ENCODE peak calls at places on chromosomes 7 and 10, in six cellular contexts. One of them, this sample, is unnamed.

GRCh38 chr7:24862461-24862860 is 105.2 kb upstream of the GSDME start:
- DNase-seq in left ventricle myocardium inferior: no peak
- DNase-seq in AML-193: no peak
- DNase-seq in NCI-H460: no peak
- DNase-seq in RWPE1: no peak
- DNase-seq in CD8-positive, alpha-beta T cell: no peak
- DNase-seq in this sample: no peak

GRCh38 chr10:663844-664243 is 25.6 kb downstream of the DIP2C start:
- DNase-seq in RWPE1: no peak
- DNase-seq in NCI-H460: no peak
- DNase-seq in AML-193: no peak
- DNase-seq in left ventricle myocardium inferior: no peak
- DNase-seq in CD8-positive, alpha-beta T cell: no peak
- DNase-seq in this sample: no peak

GRCh38 chr10:18545626-18546025 is 105.8 kb downstream of the NSUN6 start:
- DNase-seq in left ventricle myocardium inferior: no peak
- DNase-seq in AML-193: no peak
- DNase-seq in NCI-H460: no peak
- DNase-seq in CD8-positive, alpha-beta T cell: no peak
- DNase-seq in RWPE1: no peak
- DNase-seq in this sample: no peak

GRCh38 chr7:55230014-55230413 is 135.1 kb upstream of the LANCL2 start:
- DNase-seq in CD8-positive, alpha-beta T cell: no peak
- DNase-seq in AML-193: no peak
- DNase-seq in RWPE1: no peak
- DNase-seq in NCI-H460: no peak
- DNase-seq in left ventricle myocardium inferior: no peak
- DNase-seq in this sample: no peak

GRCh38 chr10:132492323-132493035 is 45.1 kb upstream of the INPP5A start:
- DNase-seq in RWPE1: no peak
- DNase-seq in left ventricle myocardium inferior: peak; percentile 51
- DNase-seq in CD8-positive, alpha-beta T cell: no peak
- DNase-seq in NCI-H460: no peak
- DNase-seq in AML-193: no peak
- DNase-seq in this sample: no peak

GRCh38 chr7:81484266-81484665 is 285.6 kb downstream of the HGF start:
- DNase-seq in left ventricle myocardium inferior: peak; percentile 37
- DNase-seq in NCI-H460: no peak
- DNase-seq in RWPE1: no peak
- DNase-seq in CD8-positive, alpha-beta T cell: no peak
- DNase-seq in AML-193: no peak
- DNase-seq in this sample: no peak

GRCh38 chr7:140393756-140394306 is 4.5 kb downstream of the SLC37A3 start:
- DNase-seq in AML-193: no peak
- DNase-seq in left ventricle myocardium inferior: no peak
- DNase-seq in RWPE1: no peak
- DNase-seq in NCI-H460: no peak
- DNase-seq in CD8-positive, alpha-beta T cell: no peak
- DNase-seq in this sample: no peak

GRCh38 chr7:128165927-128166420 is 75.1 kb upstream of the LEP start:
- DNase-seq in CD8-positive, alpha-beta T cell: no peak
- DNase-seq in AML-193: no peak
- DNase-seq in NCI-H460: no peak
- DNase-seq in left ventricle myocardium inferior: no peak
- DNase-seq in RWPE1: no peak
- DNase-seq in this sample: no peak

GRCh38 chr7:27771111-27771510 is 31.1 kb downstream of the TAX1BP1 start:
- DNase-seq in left ventricle myocardium inferior: no peak
- DNase-seq in RWPE1: peak; percentile 82
- DNase-seq in AML-193: no peak
- DNase-seq in CD8-positive, alpha-beta T cell: no peak
- DNase-seq in NCI-H460: no peak
- DNase-seq in this sample: no peak

GRCh38 chr10:73168486-73168844 is 546 bp downstream of the FAM149B1 start:
- DNase-seq in NCI-H460: no peak
- DNase-seq in CD8-positive, alpha-beta T cell: no peak
- DNase-seq in left ventricle myocardium inferior: no peak
- DNase-seq in RWPE1: no peak
- DNase-seq in AML-193: no peak
- DNase-seq in this sample: no peak

GRCh38 chr10:102814456-102814871 is 22.7 kb downstream of the CYP17A1 start:
- DNase-seq in AML-193: no peak
- DNase-seq in left ventricle myocardium inferior: peak; percentile 70
- DNase-seq in RWPE1: no peak
- DNase-seq in NCI-H460: no peak
- DNase-seq in CD8-positive, alpha-beta T cell: no peak
- DNase-seq in this sample: no peak

GRCh38 chr7:91330378-91331295 is 66.4 kb downstream of the FZD1 start:
- DNase-seq in RWPE1: no peak
- DNase-seq in AML-193: no peak
- DNase-seq in NCI-H460: no peak
- DNase-seq in CD8-positive, alpha-beta T cell: no peak
- DNase-seq in left ventricle myocardium inferior: no peak
- DNase-seq in this sample: no peak

GRCh38 chr10:68543004-68543918 is 15.9 kb upstream of the SLC25A16 start:
- DNase-seq in left ventricle myocardium inferior: no peak
- DNase-seq in AML-193: no peak
- DNase-seq in NCI-H460: no peak
- DNase-seq in RWPE1: peak; percentile 87
- DNase-seq in CD8-positive, alpha-beta T cell: no peak
- DNase-seq in this sample: no peak

GRCh38 chr7:84218681-84219080 is 24.1 kb upstream of the SEMA3A start:
- DNase-seq in left ventricle myocardium inferior: no peak
- DNase-seq in RWPE1: no peak
- DNase-seq in AML-193: peak; percentile 47
- DNase-seq in NCI-H460: no peak
- DNase-seq in CD8-positive, alpha-beta T cell: no peak
- DNase-seq in this sample: no peak